ENCODE peak calls at places on chromosomes 16 and 17, in six cellular contexts. Q is transverse colon; E is thoracic aorta; R is effector memory CD4-positive, alpha-beta T cell; F is esophagus muscularis mucosa; M is GM23338. P is an unnamed sample.

GRCh38 chr16:4723071-4723767 is 10.9 kb downstream of the ANKS3 start:
- DNase-seq in F (no peak), M (no peak), R (no peak), E (no peak), Q (no peak), P (no peak)

GRCh38 chr16:30914849-30915248 is 8.5 kb upstream of the FBXL19 start:
- DNase-seq in M (no peak), R (no peak), E (no peak), F (no peak), Q (no peak), P (no peak)

GRCh38 chr17:50664788-50665458 is 30.2 kb downstream of the ABCC3 start:
- DNase-seq in F (no peak), R (no peak), M (no peak), Q (no peak), E (no peak), P (no peak)

GRCh38 chr17:29590979-29591736 is 1.7 kb upstream of the GIT1 start:
- DNase-seq in R (no peak), M (peak; percentile 86), E (no peak), Q (peak; percentile 42), F (no peak), P (peak; percentile 87)

GRCh38 chr17:58279736-58280479 is 827 bp downstream of the MPO start:
- DNase-seq in R (no peak), F (no peak), E (no peak), M (no peak), Q (no peak), P (no peak)

GRCh38 chr16:85258166-85258565 is 145.9 kb upstream of the CIBAR2 start:
- DNase-seq in F (no peak), M (no peak), R (no peak), Q (no peak), E (no peak), P (no peak)

GRCh38 chr17:40067710-40068109 is 4.9 kb downstream of the THRA start:
- DNase-seq in E (no peak), M (no peak), R (no peak), Q (no peak), F (no peak), P (no peak)

GRCh38 chr16:20792216-20792615 is 14.1 kb downstream of the ERI2 start:
- DNase-seq in Q (no peak), M (no peak), R (no peak), E (no peak), F (no peak), P (no peak)

GRCh38 chr17:42692489-42692888 is 10.2 kb downstream of the CNTNAP1 start:
- DNase-seq in R (no peak), F (no peak), Q (no peak), E (no peak), M (no peak), P (no peak)

GRCh38 chr16:70706948-70707465 is 21.2 kb upstream of the MTSS2 start:
- DNase-seq in Q (no peak), E (no peak), F (no peak), R (no peak), M (no peak), P (peak; percentile 49)

GRCh38 chr17:64150237-64151015 is 20.5 kb upstream of the ERN1 start:
- DNase-seq in R (no peak), E (no peak), Q (no peak), F (no peak), M (no peak), P (no peak)

DNA sequence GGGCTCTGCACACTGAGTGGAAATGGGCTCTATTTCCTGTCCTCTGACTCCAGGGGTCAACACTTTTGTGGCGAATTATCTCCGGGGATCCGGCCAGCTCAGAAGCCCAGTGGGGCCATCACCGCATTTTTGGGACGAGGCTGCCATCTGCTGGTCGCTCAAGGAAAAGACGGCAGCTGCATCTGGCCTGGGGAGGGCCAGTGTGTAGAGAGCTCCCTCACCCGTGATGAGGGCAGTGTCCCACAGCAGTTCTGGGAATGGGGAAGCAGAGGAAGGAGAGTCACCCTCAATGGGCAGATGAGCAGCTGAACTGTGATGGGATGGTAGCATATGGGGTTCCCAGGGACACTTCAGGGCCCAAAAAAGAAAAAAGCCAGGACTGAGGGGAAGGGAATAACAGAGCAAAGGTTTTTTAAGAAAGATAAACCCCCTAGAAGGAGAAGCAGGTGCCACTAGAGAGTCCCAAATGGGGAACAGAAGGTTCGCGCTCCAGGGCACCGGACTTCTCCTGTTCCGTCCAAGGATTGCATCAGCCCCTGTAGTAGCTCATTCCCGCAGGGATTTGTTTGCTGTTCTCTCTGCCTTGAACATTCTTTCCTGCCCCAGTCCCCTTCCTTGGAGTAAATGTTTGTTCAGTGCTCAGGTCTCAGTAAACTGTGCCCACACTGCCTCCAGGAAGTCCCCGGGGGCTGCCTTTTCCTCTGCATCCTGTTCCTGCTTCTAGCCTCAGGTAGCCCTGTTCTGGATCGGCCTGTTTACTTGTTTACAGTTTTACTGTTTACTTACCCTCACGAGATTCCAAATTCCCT is 9.3 kb upstream of the ABCC12 start:
- DNase-seq in E (peak; percentile 24), F (no peak), M (peak; percentile 81), R (peak; percentile 46), Q (peak; percentile 77), P (peak; percentile 71)
- H3K4me3 ChIP-seq in E (no peak overlapping the region), F (no peak overlapping the region), M (no peak overlapping the region), R (no peak overlapping the region), Q (no peak overlapping the region), P (no peak overlapping the region)

GRCh38 chr17:74354561-74354960 is 7.1 kb downstream of the BTBD17 start:
- DNase-seq in Q (no peak), F (no peak), R (no peak), M (no peak), E (no peak), P (no peak)

GRCh38 chr17:74351552-74352210 is 10.0 kb downstream of the BTBD17 start:
- DNase-seq in M (peak; percentile 85), R (no peak), E (no peak), Q (no peak), F (no peak), P (no peak)

GRCh38 chr17:74354123-74354522 is 7.5 kb downstream of the BTBD17 start:
- DNase-seq in M (peak; percentile 91), F (no peak), E (no peak), R (peak; percentile 40), Q (peak; percentile 55), P (peak; percentile 97)

GRCh38 chr17:74355065-74355464 is 6.6 kb downstream of the BTBD17 start:
- DNase-seq in E (no peak), Q (no peak), M (no peak), R (no peak), F (no peak), P (no peak)

DNA sequence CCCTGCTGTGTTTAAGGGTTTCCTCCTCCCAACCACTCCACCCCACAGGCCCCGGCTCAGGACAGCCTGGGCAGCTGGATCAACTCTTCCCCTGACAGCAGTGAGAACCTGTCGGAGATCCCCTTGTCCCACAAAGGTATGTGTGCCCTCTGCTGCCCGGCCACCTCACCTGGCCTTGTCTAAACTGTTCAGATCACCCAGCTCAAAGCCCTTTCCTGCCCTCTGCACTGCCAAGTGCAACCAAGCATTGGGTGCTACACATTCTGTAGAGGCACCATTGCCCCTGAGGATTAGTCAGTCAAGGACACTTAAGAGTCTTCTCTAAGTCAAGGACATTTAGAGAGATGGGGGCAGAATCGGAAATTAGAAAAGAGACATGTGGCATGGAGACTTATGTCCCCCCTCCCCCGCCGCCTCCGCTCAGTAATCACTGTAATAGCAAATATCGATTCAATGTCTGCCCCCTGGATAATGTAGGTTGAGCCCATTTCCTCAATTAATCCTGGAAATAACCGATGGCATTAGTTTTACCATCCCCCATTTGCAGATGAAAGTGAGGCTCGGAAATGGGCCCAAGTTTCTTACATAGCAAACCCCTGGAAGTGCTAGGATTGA is 8.1 kb downstream of the BTBD17 start:
- DNase-seq in M (no peak), E (no peak), Q (no peak), F (no peak), R (no peak), P (peak; percentile 93)
- H3K27me3 ChIP-seq in M (peaks cover 76% of the 10 kb centered on the region), E (peaks cover 15% of the 10 kb centered on the region), Q (peaks cover 82% of the 10 kb centered on the region), F (peaks cover 34% of the 10 kb centered on the region), R (peaks cover 14% of the 10 kb centered on the region), P (no peaks in the 10 kb centered on the region)

GRCh38 chr16:24980077-24980793 is 34.9 kb downstream of the ARHGAP17 start:
- DNase-seq in E (no peak), F (no peak), M (no peak), R (no peak), Q (no peak), P (no peak)

GRCh38 chr16:24976971-24977672 is 38.0 kb downstream of the ARHGAP17 start:
- DNase-seq in F (no peak), Q (no peak), E (no peak), M (no peak), R (no peak), P (no peak)

GRCh38 chr16:24977673-24978065 is 37.5 kb downstream of the ARHGAP17 start:
- DNase-seq in E (no peak), R (no peak), M (peak; percentile 38), Q (no peak), F (no peak), P (no peak)

GRCh38 chr16:24976061-24976779 is 38.9 kb downstream of the ARHGAP17 start:
- DNase-seq in M (no peak), E (no peak), F (no peak), Q (no peak), R (no peak), P (no peak)

DNA sequence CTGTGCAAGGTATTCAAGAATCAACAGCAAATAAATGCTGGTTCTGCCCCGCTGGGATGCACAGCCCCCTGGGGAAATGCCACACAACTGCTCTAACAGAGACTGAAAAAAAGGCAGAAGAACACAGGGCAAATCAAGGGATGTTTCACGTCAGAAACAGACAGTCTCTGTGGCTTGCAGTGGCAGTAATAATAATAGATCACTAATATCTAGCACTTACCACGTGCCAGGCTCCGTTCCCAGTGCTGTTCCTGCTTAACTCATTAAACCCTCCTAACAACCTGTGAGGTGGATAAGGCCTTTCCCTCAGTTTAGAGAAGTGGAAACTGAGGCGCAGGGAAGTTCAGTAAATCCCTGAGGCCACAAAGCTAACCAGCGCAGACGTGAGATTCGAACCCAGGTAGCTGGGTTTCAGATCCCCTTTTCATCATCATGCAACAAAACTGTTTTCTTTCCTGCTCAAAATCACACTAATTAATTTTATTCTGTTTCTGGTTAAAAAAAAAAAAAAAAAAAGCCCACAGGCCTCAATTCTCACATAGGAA is 36.7 kb downstream of the ARHGAP17 start:
- DNase-seq in Q (no peak), R (no peak), E (no peak), M (no peak), F (no peak), P (no peak)
- H3K27ac ChIP-seq in Q (peak overlapping the region; percentile 19), R (no peak overlapping the region), E (peak overlapping the region; percentile 60), M (peak overlapping the region; percentile 71), F (peak overlapping the region; percentile 63), P (no peak overlapping the region)

GRCh38 chr17:81384929-81385319 is 10.3 kb upstream of the BAHCC1 start:
- DNase-seq in R (no peak), F (no peak), Q (no peak), E (no peak), M (no peak), P (no peak)

GRCh38 chr17:81386646-81387234 is 8.5 kb upstream of the BAHCC1 start:
- DNase-seq in F (no peak), E (no peak), Q (peak; percentile 47), R (no peak), M (peak; percentile 43), P (peak; percentile 61)

GRCh38 chr17:81383504-81384421 is 11.5 kb upstream of the BAHCC1 start:
- DNase-seq in R (no peak), M (no peak), E (no peak), Q (no peak), F (no peak), P (no peak)

GRCh38 chr17:81386141-81386645 is 9.1 kb upstream of the BAHCC1 start:
- DNase-seq in F (no peak), M (peak; percentile 62), Q (peak; percentile 34), E (no peak), R (no peak), P (no peak)

GRCh38 chr17:81385320-81386111 is 9.7 kb upstream of the BAHCC1 start:
- DNase-seq in F (no peak), E (no peak), M (no peak), R (no peak), Q (peak; percentile 30), P (no peak)
- H3K4me3 ChIP-seq in F (no peak overlapping the region), E (no peak overlapping the region), M (no peak overlapping the region), R (no peak overlapping the region), Q (no peak overlapping the region), P (no peak overlapping the region)

GRCh38 chr17:70093163-70093562 is 18.1 kb downstream of the KCNJ16 start:
- DNase-seq in E (no peak), F (no peak), Q (no peak), M (no peak), R (no peak), P (no peak)
- H3K27me3 ChIP-seq in E (no peaks in the 10 kb centered on the region), F (no peaks in the 10 kb centered on the region), Q (no peaks in the 10 kb centered on the region), M (no peaks in the 10 kb centered on the region), R (no peaks in the 10 kb centered on the region), P (no peaks in the 10 kb centered on the region)